ENCODE peak calls at places on chromosome 2, in four cellular contexts. One of them, this sample, is unnamed.

GRCh38 chr2:152875832-152876669 is 157.6 kb downstream of the ARL6IP6 start:
- DNase-seq in small intestine: no peak
- DNase-seq in HEK293T: no peak
- DNase-seq in central memory CD4-positive, alpha-beta T cell: no peak
- DNase-seq in this sample: no peak

GRCh38 chr2:168188011-168188410 is 59.4 kb downstream of the STK39 start:
- DNase-seq in HEK293T: no peak
- DNase-seq in central memory CD4-positive, alpha-beta T cell: no peak
- DNase-seq in small intestine: no peak
- DNase-seq in this sample: no peak

GRCh38 chr2:235949567-235950472 is 218.4 kb downstream of the GBX2 start:
- DNase-seq in small intestine: no peak
- DNase-seq in HEK293T: no peak
- DNase-seq in central memory CD4-positive, alpha-beta T cell: no peak
- DNase-seq in this sample: no peak

GRCh38 chr2:105325389-105325963 is 4.1 kb downstream of the TGFBRAP1 start:
- DNase-seq in central memory CD4-positive, alpha-beta T cell: no peak
- DNase-seq in small intestine: no peak
- DNase-seq in HEK293T: no peak
- DNase-seq in this sample: no peak

GRCh38 chr2:241036964-241037421 is 38.6 kb downstream of the SNED1 start:
- DNase-seq in central memory CD4-positive, alpha-beta T cell: no peak
- DNase-seq in HEK293T: no peak
- DNase-seq in small intestine: no peak
- DNase-seq in this sample: peak; percentile 59

GRCh38 chr2:207088839-207089238 is 76.9 kb downstream of the KLF7 start:
- DNase-seq in small intestine: no peak
- DNase-seq in HEK293T: no peak
- DNase-seq in central memory CD4-positive, alpha-beta T cell: no peak
- DNase-seq in this sample: no peak

GRCh38 chr2:240782886-240783818 is 36.9 kb downstream of the KIF1A start:
- DNase-seq in HEK293T: no peak
- DNase-seq in small intestine: no peak
- DNase-seq in central memory CD4-positive, alpha-beta T cell: no peak
- DNase-seq in this sample: peak; percentile 42

GRCh38 chr2:19554520-19554919 is 196.1 kb upstream of the OSR1 start:
- DNase-seq in HEK293T: no peak
- DNase-seq in small intestine: no peak
- DNase-seq in central memory CD4-positive, alpha-beta T cell: no peak
- DNase-seq in this sample: no peak

GRCh38 chr2:6932206-6932605 is 15.0 kb downstream of the RNF144A start:
- DNase-seq in small intestine: no peak
- DNase-seq in HEK293T: no peak
- DNase-seq in central memory CD4-positive, alpha-beta T cell: no peak
- DNase-seq in this sample: no peak

GRCh38 chr2:233227579-233227978 is 23.9 kb upstream of the ATG16L1 start:
- DNase-seq in small intestine: no peak
- DNase-seq in HEK293T: no peak
- DNase-seq in central memory CD4-positive, alpha-beta T cell: no peak
- DNase-seq in this sample: no peak

GRCh38 chr2:48545244-48545643 is 15.3 kb downstream of the STON1 start:
- DNase-seq in small intestine: no peak
- DNase-seq in central memory CD4-positive, alpha-beta T cell: no peak
- DNase-seq in HEK293T: peak; percentile 22
- DNase-seq in this sample: no peak

GRCh38 chr2:223217373-223217772 is 165.4 kb downstream of the KCNE4 start:
- DNase-seq in central memory CD4-positive, alpha-beta T cell: no peak
- DNase-seq in HEK293T: no peak
- DNase-seq in small intestine: no peak
- DNase-seq in this sample: no peak

GRCh38 chr2:28449489-28450395 is 46.1 kb upstream of the PLB1 start:
- DNase-seq in central memory CD4-positive, alpha-beta T cell: no peak
- DNase-seq in HEK293T: no peak
- DNase-seq in small intestine: no peak
- DNase-seq in this sample: no peak

GRCh38 chr2:165402142-165402541 is 67.4 kb upstream of the CSRNP3 start:
- DNase-seq in central memory CD4-positive, alpha-beta T cell: no peak
- DNase-seq in HEK293T: no peak
- DNase-seq in small intestine: peak; percentile 49
- DNase-seq in this sample: no peak

This sample was measured in RWPE2.